ENCODE peak calls at places on chromosomes 11 and 22, in four cellular contexts. One of them, this sample, is unnamed. For H3K4me1, the result is how much of the 10 kb centered on the place peaks cover.

GRCh38 chr11:1836011-1836945 is 1.5 kb downstream of the SYT8 start:
- DNase-seq in GM12878: no peak
- DNase-seq in K562: no peak
- DNase-seq in HepG2: no peak
- DNase-seq in this sample: no peak

GRCh38 chr22:42611076-42611475 is 3.6 kb downstream of the POLDIP3 start:
- DNase-seq in K562: no peak
- DNase-seq in GM12878: no peak
- DNase-seq in HepG2: no peak
- DNase-seq in this sample: no peak

GRCh38 chr11:11230802-11231562 is 122.1 kb downstream of the CSNK2A3 start:
- DNase-seq in HepG2: peak
- DNase-seq in GM12878: peak
- DNase-seq in K562: peak
- DNase-seq in this sample: peak

GRCh38 chr11:70483077-70483861 is 84.9 kb downstream of the CTTN start:
- DNase-seq in HepG2: no peak
- DNase-seq in K562: peak
- DNase-seq in GM12878: no peak
- DNase-seq in this sample: peak

GRCh38 chr11:70720291-70720690 is 322.0 kb downstream of the CTTN start:
- DNase-seq in K562: no peak
- DNase-seq in GM12878: no peak
- DNase-seq in HepG2: no peak
- DNase-seq in this sample: no peak

GRCh38 chr11:17076517-17077239 is 789 bp downstream of the RPS13 start:
- DNase-seq in HepG2: no peak
- DNase-seq in K562: no peak
- DNase-seq in GM12878: no peak
- DNase-seq in this sample: no peak

GRCh38 chr11:85889676-85890579 is 34.7 kb downstream of the CCDC83 start:
- DNase-seq in K562: no peak
- DNase-seq in GM12878: no peak
- DNase-seq in HepG2: peak
- DNase-seq in this sample: peak

GRCh38 chr11:83072689-83073242 is 1.1 kb upstream of the RAB30 start:
- DNase-seq in HepG2: no peak
- DNase-seq in K562: no peak
- DNase-seq in GM12878: no peak
- DNase-seq in this sample: no peak

GRCh38 chr11:87722756-87723599 is 452.3 kb downstream of the RAB38 start:
- DNase-seq in K562: no peak
- DNase-seq in GM12878: no peak
- DNase-seq in HepG2: peak
- DNase-seq in this sample: peak

GRCh38 chr11:124511739-124512138 is 31.7 kb downstream of the OR8B12 start:
- DNase-seq in HepG2: no peak
- DNase-seq in GM12878: no peak
- DNase-seq in K562: no peak
- DNase-seq in this sample: no peak

GRCh38 chr11:62732830-62733229 is 4.5 kb downstream of the TTC9C start:
- DNase-seq in HepG2: peak
- DNase-seq in GM12878: no peak
- DNase-seq in K562: no peak
- DNase-seq in this sample: no peak

GRCh38 chr11:109317726-109318125 is 104.3 kb upstream of the C11orf87 start:
- DNase-seq in K562: no peak
- DNase-seq in HepG2: no peak
- DNase-seq in GM12878: no peak
- DNase-seq in this sample: no peak

GRCh38 chr11:78575478-78575877 is 814 bp upstream of the NARS2 start:
- DNase-seq in HepG2: no peak
- DNase-seq in GM12878: no peak
- DNase-seq in K562: no peak
- DNase-seq in this sample: no peak

GRCh38 chr11:61598886-61599868 is 18.3 kb upstream of the SYT7 start:
- DNase-seq in K562: no peak
- DNase-seq in GM12878: no peak
- DNase-seq in HepG2: no peak
- DNase-seq in this sample: no peak

GRCh38 chr22:43154887-43155536 is 3.7 kb downstream of the TSPO start:
- DNase-seq in GM12878: no peak
- DNase-seq in K562: no peak
- DNase-seq in HepG2: no peak
- DNase-seq in this sample: no peak

GRCh38 chr11:106409681-106410080 is 332.2 kb downstream of the AASDHPPT start:
- DNase-seq in K562: no peak
- DNase-seq in HepG2: no peak
- DNase-seq in GM12878: no peak
- DNase-seq in this sample: no peak

GRCh38 chr11:134866215-134866614 is 454.2 kb upstream of the B3GAT1 start:
- DNase-seq in HepG2: no peak
- DNase-seq in GM12878: no peak
- DNase-seq in K562: no peak
- DNase-seq in this sample: no peak

GRCh38 chr22:46213052-46213451 is 37.0 kb downstream of the CDPF1 start:
- DNase-seq in GM12878: no peak
- DNase-seq in HepG2: no peak
- DNase-seq in K562: no peak
- DNase-seq in this sample: no peak

GRCh38 chr22:49086606-49087157 is 741.0 kb downstream of the BRD1 start:
- DNase-seq in K562: no peak
- DNase-seq in GM12878: no peak
- DNase-seq in HepG2: no peak
- DNase-seq in this sample: no peak

GRCh38 chr22:43473031-43473430 is 61.2 kb downstream of the MPPED1 start:
- DNase-seq in GM12878: no peak
- DNase-seq in K562: no peak
- DNase-seq in HepG2: no peak
- DNase-seq in this sample: no peak

GRCh38 chr11:91158901-91159537 is 936.2 kb upstream of the CHORDC1 start:
- DNase-seq in HepG2: no peak
- DNase-seq in GM12878: no peak
- DNase-seq in K562: no peak
- DNase-seq in this sample: no peak

GRCh38 chr11:132888226-132888625 is 644.1 kb downstream of the OPCML start:
- DNase-seq in HepG2: no peak
- DNase-seq in GM12878: no peak
- DNase-seq in K562: no peak
- DNase-seq in this sample: no peak

GRCh38 chr11:3104961-3105790 is 48.0 kb upstream of the CARS1 start:
- DNase-seq in HepG2: no peak
- DNase-seq in GM12878: no peak
- DNase-seq in K562: no peak
- DNase-seq in this sample: no peak

GRCh38 chr11:120303004-120303637 is 22.0 kb upstream of the TLCD5 start:
- DNase-seq in K562: peak
- DNase-seq in HepG2: peak
- DNase-seq in GM12878: peak
- DNase-seq in this sample: peak

GRCh38 chr11:78727816-78728215 is 153.2 kb upstream of the NARS2 start:
- DNase-seq in HepG2: no peak
- DNase-seq in K562: no peak
- DNase-seq in GM12878: no peak
- DNase-seq in this sample: no peak

GRCh38 chr22:37197451-37198289 is 9.6 kb upstream of the C1QTNF6 start:
- DNase-seq in HepG2: peak
- DNase-seq in K562: no peak
- DNase-seq in GM12878: no peak
- DNase-seq in this sample: peak

GRCh38 chr11:78940500-78941225 is 366.0 kb upstream of the NARS2 start:
- DNase-seq in K562: no peak
- DNase-seq in HepG2: peak
- DNase-seq in GM12878: no peak
- DNase-seq in this sample: no peak

GRCh38 chr11:10806206-10806605 is 2.5 kb downstream of the EIF4G2 start:
- DNase-seq in HepG2: no peak
- DNase-seq in GM12878: no peak
- DNase-seq in K562: no peak
- DNase-seq in this sample: no peak

GRCh38 chr11:97888641-97889040 is 1132.1 kb upstream of the CNTN5 start:
- DNase-seq in GM12878: no peak
- DNase-seq in K562: no peak
- DNase-seq in HepG2: no peak
- DNase-seq in this sample: no peak

GRCh38 chr11:57303990-57304579 is 20.7 kb downstream of the TNKS1BP1 start:
- DNase-seq in HepG2: no peak
- DNase-seq in K562: no peak
- DNase-seq in GM12878: no peak
- DNase-seq in this sample: no peak

GRCh38 chr11:26847459-26847858 is 125.6 kb upstream of the SLC5A12 start:
- DNase-seq in GM12878: no peak
- DNase-seq in HepG2: no peak
- DNase-seq in K562: no peak
- DNase-seq in this sample: no peak

GRCh38 chr11:57458410-57459111 is 1.8 kb upstream of the RTN4RL2 start:
- DNase-seq in K562: peak
- DNase-seq in HepG2: no peak
- DNase-seq in GM12878: no peak
- DNase-seq in this sample: no peak

GRCh38 chr11:126628790-126629621 is 273.5 kb downstream of the ST3GAL4 start:
- DNase-seq in HepG2: no peak
- DNase-seq in GM12878: no peak
- DNase-seq in K562: no peak
- DNase-seq in this sample: no peak

GRCh38 chr11:113675003-113675471 is 31.1 kb downstream of the TMPRSS5 start:
- DNase-seq in GM12878: peak
- DNase-seq in K562: peak
- DNase-seq in HepG2: no peak
- DNase-seq in this sample: no peak

GRCh38 chr11:36095716-36096115 is 151.9 kb downstream of the LDLRAD3 start:
- DNase-seq in HepG2: no peak
- DNase-seq in K562: no peak
- DNase-seq in GM12878: no peak
- DNase-seq in this sample: no peak

GRCh38 chr22:39665229-39665628 is 94.7 kb downstream of the CACNA1I start:
- DNase-seq in HepG2: no peak
- DNase-seq in GM12878: no peak
- DNase-seq in K562: no peak
- DNase-seq in this sample: no peak

GRCh38 chr11:62953811-62954210 is 31.0 kb downstream of the SLC22A6 start:
- DNase-seq in GM12878: no peak
- DNase-seq in HepG2: no peak
- DNase-seq in K562: no peak
- DNase-seq in this sample: no peak

GRCh38 chr22:38201718-38202436 is at the start of gene MAFF:
- DNase-seq in K562: peak
- DNase-seq in GM12878: peak
- DNase-seq in HepG2: peak
- DNase-seq in this sample: peak
- TF ChIP-seq ESRRA in K562: no peak
- TF ChIP-seq ESRRA in GM12878: no peak
- TF ChIP-seq ESRRA in HepG2: no peak
- TF ChIP-seq ESRRA in this sample: no peak

DNA sequence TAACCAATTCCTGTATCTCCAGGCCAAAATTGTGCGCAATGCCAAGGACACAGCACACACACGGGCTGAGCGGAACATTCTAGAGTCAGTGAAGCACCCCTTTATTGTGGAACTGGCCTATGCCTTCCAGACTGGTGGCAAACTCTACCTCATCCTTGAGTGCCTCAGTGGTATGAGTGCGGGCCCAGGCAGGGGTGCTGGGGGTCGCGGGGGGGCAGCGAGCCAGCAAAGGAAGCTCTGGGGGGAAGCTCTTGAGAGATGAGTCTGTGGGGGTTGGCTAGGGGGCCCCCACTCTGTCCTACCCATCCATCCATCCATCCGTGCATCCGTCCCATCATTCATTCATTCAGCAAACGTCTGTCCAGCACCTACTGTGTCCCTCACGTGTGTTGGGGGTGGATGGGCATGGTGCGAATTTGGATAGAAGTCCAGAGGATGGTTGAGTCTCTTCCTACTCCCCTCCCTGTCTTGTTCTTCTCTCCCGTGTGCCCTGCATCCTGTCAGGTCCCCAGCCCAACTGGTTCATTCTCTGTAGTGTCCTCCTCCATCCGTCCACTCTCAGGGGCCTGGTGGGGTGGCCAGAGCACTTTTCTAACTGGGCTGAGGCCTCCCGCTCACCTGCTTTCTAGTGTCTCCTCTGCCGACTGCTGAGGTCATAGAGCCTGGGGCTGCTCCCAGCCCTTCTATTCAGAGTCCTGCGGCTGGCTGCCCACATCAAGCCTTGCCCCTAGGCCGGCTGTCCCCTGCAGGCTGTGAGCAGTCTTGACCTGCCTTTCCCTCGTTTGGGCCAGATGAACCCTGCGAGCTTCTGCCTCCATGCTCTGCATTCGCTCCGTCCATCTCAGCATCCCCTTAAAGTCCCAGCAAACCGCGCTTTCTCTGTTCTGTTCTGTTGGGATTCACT is 3.3 kb downstream of the RPS6KB2 start:
- DNase-seq in HepG2: no peak
- DNase-seq in GM12878: no peak
- DNase-seq in K562: no peak
- DNase-seq in this sample: no peak
- H3K4me1 ChIP-seq in HepG2: under half
- H3K4me1 ChIP-seq in GM12878: under half
- H3K4me1 ChIP-seq in K562: under half
- H3K4me1 ChIP-seq in this sample: under half

GRCh38 chr11:77100166-77101042 is 2.2 kb upstream of the OMP start:
- DNase-seq in HepG2: no peak
- DNase-seq in GM12878: no peak
- DNase-seq in K562: no peak
- DNase-seq in this sample: no peak
- TF ChIP-seq ESRRA in HepG2: no peak
- TF ChIP-seq ESRRA in GM12878: no peak
- TF ChIP-seq ESRRA in K562: no peak
- TF ChIP-seq ESRRA in this sample: no peak

GRCh38 chr11:128845334-128845780 is 21.7 kb downstream of the KCNJ1 start:
- DNase-seq in K562: no peak
- DNase-seq in GM12878: no peak
- DNase-seq in HepG2: no peak
- DNase-seq in this sample: no peak

GRCh38 chr11:128841461-128842072 is 25.5 kb downstream of the KCNJ1 start:
- DNase-seq in K562: no peak
- DNase-seq in HepG2: no peak
- DNase-seq in GM12878: peak
- DNase-seq in this sample: no peak

GRCh38 chr11:128843198-128843766 is 23.8 kb downstream of the KCNJ1 start:
- DNase-seq in HepG2: no peak
- DNase-seq in GM12878: no peak
- DNase-seq in K562: no peak
- DNase-seq in this sample: no peak

GRCh38 chr11:128848815-128849455 is 18.2 kb downstream of the KCNJ1 start:
- DNase-seq in HepG2: peak
- DNase-seq in GM12878: no peak
- DNase-seq in K562: peak
- DNase-seq in this sample: peak

DNA sequence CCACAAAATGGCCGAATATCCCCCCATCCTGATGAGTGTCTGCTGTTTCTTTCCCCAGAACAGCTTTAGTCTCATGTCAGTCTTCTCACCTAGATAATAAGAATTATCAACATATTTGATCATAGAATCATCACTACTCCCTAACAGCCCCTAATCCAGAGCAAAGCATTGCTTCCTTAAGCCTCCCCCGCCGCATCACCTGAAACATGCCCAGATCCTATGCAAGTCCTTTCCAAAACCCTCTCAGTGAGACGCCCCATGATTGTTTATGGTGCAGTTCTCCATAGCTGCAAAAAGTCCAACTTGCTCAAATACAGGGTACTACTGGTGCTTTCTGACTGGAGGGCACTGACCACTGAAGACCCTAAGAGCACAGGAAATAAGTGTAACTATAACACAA is 20.1 kb downstream of the KCNJ1 start:
- DNase-seq in K562: no peak
- DNase-seq in HepG2: no peak
- DNase-seq in GM12878: no peak
- DNase-seq in this sample: no peak
- H3K4me1 ChIP-seq in K562: under half
- H3K4me1 ChIP-seq in HepG2: under half
- H3K4me1 ChIP-seq in GM12878: under half
- H3K4me1 ChIP-seq in this sample: under half